ENCODE peak calls at places on chromosomes 7 and 10, in six cellular contexts. N is tibial nerve, J is testis, T is A549, R is thyroid gland, Z is IMR-90. Y is an unnamed sample.
A peak's percentile ranks its signal among the peaks of the same experiment; 100 is the strongest.

GRCh38 chr10:48509974-48510692 is 94.7 kb downstream of the ARHGAP22 start:
- DNase-seq in Z (no peak), N (no peak), R (no peak), J (no peak), T (peak; percentile 22), Y (peak; percentile 42)

GRCh38 chr7:45696476-45696875 is 122.3 kb downstream of the ADCY1 start:
- DNase-seq in R (no peak), J (peak; percentile 12), Z (no peak), T (no peak), N (no peak), Y (no peak)

GRCh38 chr7:6272481-6273323 is at the start of gene CYTH3:
- DNase-seq in R (peak; percentile 83), N (peak; percentile 67), Z (peak; percentile 71), T (peak; percentile 76), J (peak; percentile 82), Y (peak; percentile 94)

GRCh38 chr7:30116771-30117170 is 18.0 kb upstream of the MTURN start:
- DNase-seq in N (no peak), J (no peak), T (no peak), R (no peak), Z (no peak), Y (no peak)

GRCh38 chr7:101378808-101379207 is 16.1 kb downstream of the COL26A1 start:
- DNase-seq in T (no peak), R (no peak), Z (no peak), J (no peak), N (no peak), Y (no peak)

GRCh38 chr7:47298636-47299035 is 283.3 kb downstream of the TNS3 start:
- DNase-seq in N (no peak), J (no peak), R (no peak), T (no peak), Z (no peak), Y (no peak)

GRCh38 chr7:128352138-128352537 is 8.4 kb upstream of the RBM28 start:
- DNase-seq in Z (peak; percentile 10), T (peak; percentile 22), N (no peak), J (peak; percentile 64), R (peak; percentile 53), Y (peak; percentile 56)

GRCh38 chr10:106857213-106857612 is 307.3 kb downstream of the SORCS1 start:
- DNase-seq in T (no peak), Z (no peak), R (no peak), J (no peak), N (no peak), Y (no peak)

GRCh38 chr7:100212631-100213286 is 7.0 kb upstream of the PVRIG start:
- DNase-seq in N (no peak), J (no peak), Z (no peak), R (no peak), T (no peak), Y (no peak)

GRCh38 chr10:89926736-89927135 is 225.3 kb downstream of the KIF20B start:
- DNase-seq in J (no peak), N (no peak), Z (no peak), T (no peak), R (no peak), Y (no peak)

GRCh38 chr7:70602135-70602534 is 529.8 kb upstream of the GALNT17 start:
- DNase-seq in N (no peak), R (no peak), T (no peak), J (no peak), Z (no peak), Y (no peak)

GRCh38 chr10:100654835-100655759 is 90.3 kb upstream of the PAX2 start:
- DNase-seq in Z (no peak), T (no peak), N (no peak), J (no peak), R (no peak), Y (no peak)

GRCh38 chr10:33241351-33241750 is 93.1 kb downstream of the NRP1 start:
- DNase-seq in R (no peak), Z (peak; percentile 51), N (no peak), T (no peak), J (no peak), Y (no peak)

GRCh38 chr7:51295435-51296269 is 21.0 kb downstream of the COBL start:
- DNase-seq in J (no peak), N (no peak), R (no peak), Z (no peak), T (peak; percentile 41), Y (no peak)

GRCh38 chr10:1544929-1545328 is 192.4 kb downstream of the ADARB2 start:
- DNase-seq in R (no peak), N (no peak), J (no peak), T (no peak), Z (no peak), Y (no peak)

GRCh38 chr10:5477948-5478693 is 21.2 kb downstream of the CALML5 start:
- DNase-seq in Z (no peak), J (no peak), T (no peak), N (no peak), R (no peak), Y (peak; percentile 58)

GRCh38 chr7:74544706-74545469 is 91.2 kb downstream of the GTF2IRD1 start:
- DNase-seq in J (peak; percentile 76), R (peak; percentile 9), N (no peak), T (peak; percentile 76), Z (peak; percentile 64), Y (peak; percentile 61)

GRCh38 chr10:81875680-81876252 is 772 bp downstream of the NRG3 start:
- DNase-seq in R (no peak), Z (no peak), J (no peak), T (no peak), N (no peak), Y (no peak)

GRCh38 chr7:98116656-98117461 is 10.2 kb downstream of the LMTK2 start:
- DNase-seq in J (no peak), N (no peak), Z (peak; percentile 75), R (no peak), T (peak; percentile 49), Y (no peak)

GRCh38 chr10:18472977-18473376 is 178.4 kb downstream of the NSUN6 start:
- DNase-seq in T (peak; percentile 4), N (no peak), J (no peak), R (no peak), Z (no peak), Y (no peak)

GRCh38 chr10:103533827-103534226 is 40.3 kb downstream of the NEURL1 start:
- DNase-seq in T (no peak), Z (no peak), R (no peak), J (no peak), N (no peak), Y (no peak)

GRCh38 chr10:57844387-57844998 is 423.2 kb downstream of the IPMK start:
- DNase-seq in N (no peak), R (no peak), J (no peak), T (no peak), Z (no peak), Y (no peak)

GRCh38 chr7:14394786-14395185 is 405.3 kb upstream of the ETV1 start:
- DNase-seq in Z (no peak), R (no peak), J (no peak), T (no peak), N (no peak), Y (no peak)

GRCh38 chr10:31582365-31583052 is 263.5 kb downstream of the ZEB1 start:
- DNase-seq in R (no peak), T (peak; percentile 48), N (no peak), Z (peak; percentile 47), J (no peak), Y (no peak)

GRCh38 chr10:26770069-26770468 is 72.6 kb downstream of the PDSS1 start:
- DNase-seq in Z (no peak), N (no peak), T (no peak), R (no peak), J (no peak), Y (no peak)

GRCh38 chr10:71367279-71367678 is 29.4 kb upstream of the CDH23 start:
- DNase-seq in N (no peak), T (no peak), J (no peak), Z (no peak), R (no peak), Y (no peak)

GRCh38 chr10:6141296-6142151 is 52.7 kb downstream of the RBM17 start:
- DNase-seq in R (no peak), T (no peak), N (no peak), J (no peak), Z (peak; percentile 92), Y (no peak)

DNA sequence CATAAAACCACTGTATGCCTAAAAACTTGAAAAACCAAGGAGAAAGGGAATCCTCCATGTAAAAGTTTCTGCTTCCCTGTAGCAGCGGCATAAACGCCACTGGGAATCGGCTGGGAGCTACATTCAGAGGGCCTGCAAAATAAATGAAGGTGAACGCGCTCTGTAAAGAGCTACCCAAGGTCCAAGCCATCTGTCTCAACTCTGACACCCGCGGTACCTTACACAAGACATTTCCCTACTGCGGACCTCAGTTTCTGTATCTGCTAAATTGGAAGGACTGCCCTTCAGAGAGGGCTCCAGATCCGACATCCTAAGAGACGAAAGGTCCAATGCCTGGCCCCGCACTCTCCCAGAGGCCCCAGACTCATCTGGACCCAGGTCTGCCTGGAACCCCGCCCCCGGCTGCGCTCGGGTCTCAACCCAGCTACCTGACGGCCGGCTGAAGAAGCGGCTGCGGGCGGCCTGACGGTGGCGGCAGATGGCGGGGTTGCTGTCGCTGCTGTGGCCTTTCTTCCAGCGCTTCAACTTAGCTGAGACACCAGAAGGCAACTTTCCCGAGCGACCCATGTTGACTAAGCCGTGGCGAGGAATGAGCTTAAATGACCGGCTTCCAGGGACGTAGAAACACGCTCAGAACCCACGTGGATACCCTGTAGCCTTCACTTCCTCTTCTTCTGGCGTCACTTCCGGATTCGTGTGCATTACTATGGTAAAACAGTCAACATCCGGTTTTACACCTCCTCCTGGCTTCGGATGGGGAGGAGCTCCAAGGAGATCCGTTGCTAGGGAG is at the start of gene RRP12:
- DNase-seq in N (peak; percentile 62), J (peak; percentile 97), T (peak; percentile 98), Z (peak; percentile 98), R (peak; percentile 84), Y (peak; percentile 94)
- TF ChIP-seq POLR2A in N (peak; percentile 13), J (no peak), T (peak; percentile 72), Z (peak; percentile 98), R (peak; percentile 15), Y (peak; percentile 76)

DNA sequence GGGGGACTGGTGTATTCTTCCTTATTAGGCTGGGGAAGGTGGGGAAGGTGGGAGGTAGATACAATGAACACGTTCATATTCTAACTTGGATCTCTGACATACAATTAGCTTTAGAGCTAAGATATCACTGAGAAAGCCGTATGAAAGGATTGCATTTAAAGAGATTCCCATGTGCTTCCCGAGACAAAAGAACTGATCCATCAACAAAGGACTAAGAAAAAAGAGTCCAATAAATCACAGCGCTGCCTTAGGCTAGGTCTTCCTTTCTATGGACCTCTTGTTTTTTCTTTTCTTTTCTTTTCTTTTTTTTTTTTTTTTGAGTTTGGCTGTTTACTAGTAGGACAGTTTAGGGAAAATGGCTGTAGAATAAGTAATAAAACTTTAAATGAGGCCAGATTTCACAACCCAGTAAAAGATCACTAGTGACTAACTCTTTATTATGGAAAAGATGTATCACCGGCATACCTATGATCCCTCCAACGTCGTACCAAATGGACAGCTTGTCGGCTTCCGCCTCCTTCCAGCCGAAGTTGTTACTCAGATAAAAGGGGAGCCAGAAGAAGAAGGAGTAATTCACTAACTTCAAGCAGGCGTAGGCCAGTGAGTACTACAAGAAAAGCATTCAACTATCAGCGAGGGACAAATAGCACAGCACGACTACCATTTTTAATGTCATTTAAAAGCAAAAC is 50.0 kb downstream of the SLC37A3 start:
- DNase-seq in J (no peak), N (no peak), T (no peak), R (no peak), Z (peak; percentile 65), Y (no peak)
- TF ChIP-seq POLR2A in J (no peak), N (no peak), T (no peak), R (no peak), Z (no peak), Y (no peak)

GRCh38 chr10:110226926-110227641 is 19.7 kb downstream of the MXI1 start:
- DNase-seq in Z (peak; percentile 19), R (peak; percentile 79), N (peak; percentile 66), J (peak; percentile 69), T (no peak), Y (peak; percentile 80)
- TF ChIP-seq POLR2A in Z (no peak), R (peak; percentile 59), N (peak; percentile 59), J (no peak), T (no peak), Y (no peak)

GRCh38 chr10:119658274-119658673 is 7.1 kb downstream of the BAG3 start:
- DNase-seq in R (peak; percentile 95), J (peak; percentile 84), Z (peak; percentile 94), T (peak; percentile 81), N (peak; percentile 67), Y (peak; percentile 84)
- TF ChIP-seq POLR2A in R (peak; percentile 72), J (no peak), Z (no peak), T (no peak), N (no peak), Y (no peak)